ENCODE peak calls at places on chromosomes 3 and 15, in nine cellular contexts. S is esophagus squamous epithelium, A is gastrocnemius medialis, R is tibial artery, Q is tibial nerve, W is iPS-NIHi11, C is neural progenitor cell, B is left colon, N is SHP77 treated with DMSO at 0.1 percent for 48 hours. K is an unnamed sample.

GRCh38 chr15:66734961-66735908 is 33.2 kb downstream of the SMAD6 start:
- DNase-seq in N (no peak), S (no peak), Q (peak), W (no peak), B (no peak), A (no peak), R (no peak), C (no peak), K (no peak)

GRCh38 chr3:57967590-57967989 is 40.6 kb upstream of the FLNB start:
- DNase-seq in A (no peak), Q (no peak), W (no peak), N (no peak), S (no peak), C (no peak), R (no peak), B (peak), K (no peak)

GRCh38 chr3:127721536-127721935 is 48.8 kb downstream of the ABTB1 start:
- DNase-seq in C (no peak), N (no peak), R (no peak), B (no peak), A (no peak), Q (no peak), W (no peak), S (no peak), K (no peak)

GRCh38 chr3:128353991-128354687 is 112.6 kb downstream of the DNAJB8 start:
- DNase-seq in C (no peak), S (no peak), Q (no peak), B (no peak), R (no peak), A (no peak), N (no peak), W (no peak), K (no peak)

GRCh38 chr3:14806641-14807263 is 12.0 kb upstream of the FGD5 start:
- DNase-seq in C (no peak), Q (no peak), B (no peak), N (no peak), W (no peak), R (peak), S (no peak), A (no peak), K (no peak)

GRCh38 chr3:129417354-129417753 is 11.1 kb downstream of the EFCAB12 start:
- DNase-seq in A (no peak), C (no peak), R (no peak), S (no peak), W (no peak), N (no peak), Q (no peak), B (no peak), K (no peak)

GRCh38 chr3:492586-493296 is 296.2 kb downstream of the CHL1 start:
- DNase-seq in W (no peak), Q (no peak), A (no peak), S (no peak), N (no peak), R (no peak), B (no peak), C (no peak), K (no peak)

GRCh38 chr15:51620647-51621046 is 1.9 kb downstream of the DMXL2 start:
- DNase-seq in C (no peak), A (no peak), Q (no peak), N (no peak), R (no peak), W (no peak), B (no peak), S (no peak), K (no peak)

GRCh38 chr3:111619833-111620232 is 24.7 kb upstream of the ZBED2 start:
- DNase-seq in C (no peak), A (no peak), N (no peak), B (no peak), S (no peak), Q (no peak), W (no peak), R (no peak), K (no peak)

GRCh38 chr15:41934843-41935242 is 37.5 kb downstream of the EHD4 start:
- DNase-seq in A (no peak), S (no peak), B (peak), C (no peak), R (no peak), Q (no peak), W (peak), N (no peak), K (no peak)

GRCh38 chr15:47517737-47518136 is 199.6 kb upstream of the SEMA6D start:
- DNase-seq in Q (no peak), R (peak), W (no peak), A (no peak), S (no peak), N (no peak), B (no peak), C (no peak), K (no peak)

GRCh38 chr15:25171856-25172687 is 217.3 kb downstream of the SNRPN start:
- DNase-seq in B (no peak), Q (no peak), W (no peak), S (no peak), C (no peak), A (no peak), R (peak), N (no peak), K (no peak)

GRCh38 chr3:138468886-138469285 is 34.5 kb downstream of the ESYT3 start:
- DNase-seq in B (no peak), S (no peak), Q (no peak), C (no peak), R (no peak), N (no peak), A (peak), W (no peak), K (no peak)

GRCh38 chr3:197427013-197427412 is 128.6 kb upstream of the DLG1 start:
- DNase-seq in W (no peak), A (no peak), Q (no peak), B (no peak), S (no peak), N (no peak), R (no peak), C (no peak), K (no peak)

K was measured in thoracic aorta.